ENCODE peak calls at places on chromosomes 3 and 15, in four cellular contexts. A, T, Z and I are unnamed samples.

GRCh38 chr15:33608714-33609113 is 297.9 kb downstream of the RYR3 start:
- DNase-seq in T (peak; percentile 3), Z (no peak), A (no peak), I (no peak)

GRCh38 chr3:42092006-42092405 is 849 bp downstream of the TRAK1 start:
- DNase-seq in T (no peak), A (no peak), Z (no peak), I (no peak)

GRCh38 chr15:61033938-61034792 is 194.9 kb downstream of the RORA start:
- DNase-seq in Z (no peak), A (no peak), T (no peak), I (no peak)

GRCh38 chr15:74383286-74383685 is 15.8 kb upstream of the CYP11A1 start:
- DNase-seq in Z (no peak), A (no peak), T (no peak), I (no peak)

GRCh38 chr3:13379191-13379830 is 40.8 kb downstream of the NUP210 start:
- DNase-seq in A (no peak), Z (no peak), T (no peak), I (no peak)

GRCh38 chr15:39529457-39529856 is 51.4 kb upstream of the THBS1 start:
- DNase-seq in T (no peak), Z (no peak), A (no peak), I (no peak)

GRCh38 chr3:135966349-135966695 is 794 bp downstream of the PPP2R3A start:
- DNase-seq in T (no peak), Z (no peak), A (no peak), I (no peak)

GRCh38 chr3:20056727-20057611 is 16.7 kb downstream of the KAT2B start:
- DNase-seq in T (no peak), Z (no peak), A (no peak), I (no peak)

GRCh38 chr3:58742239-58742638 is 75.7 kb upstream of the FAM3D start:
- DNase-seq in Z (no peak), A (no peak), T (no peak), I (no peak)

GRCh38 chr15:41501961-41502786 is 8.5 kb downstream of the ITPKA start:
- DNase-seq in A (no peak), Z (no peak), T (no peak), I (no peak)

GRCh38 chr15:71278989-71279756 is 163.9 kb downstream of the THSD4 start:
- DNase-seq in A (no peak), T (peak; percentile 72), Z (no peak), I (no peak)

GRCh38 chr3:108153451-108153981 is 62.7 kb upstream of the CD47 start:
- DNase-seq in T (peak; percentile 37), A (peak; percentile 30), Z (no peak), I (peak; percentile 64)

GRCh38 chr3:30655187-30655812 is 48.9 kb downstream of the TGFBR2 start:
- DNase-seq in T (no peak), A (no peak), Z (peak; percentile 47), I (no peak)

GRCh38 chr3:153463895-153464294 is 301.9 kb downstream of the RAP2B start:
- DNase-seq in T (no peak), Z (peak; percentile 16), A (no peak), I (no peak)

GRCh38 chr3:99172736-99173657 is 271.5 kb upstream of the DCBLD2 start:
- DNase-seq in Z (peak; percentile 9), A (peak; percentile 11), T (peak; percentile 54), I (no peak)

GRCh38 chr15:52567886-52568568 is 803 bp downstream of the ARPP19 start:
- DNase-seq in T (peak; percentile 36), Z (no peak), A (peak; percentile 17), I (no peak)

GRCh38 chr3:130737622-130738021 is 9.0 kb downstream of the PIK3R4 start:
- DNase-seq in Z (no peak), T (no peak), A (no peak), I (no peak)

GRCh38 chr3:55588120-55588765 is 101.1 kb upstream of the WNT5A start:
- DNase-seq in T (no peak), Z (no peak), A (no peak), I (no peak)

GRCh38 chr3:191244242-191244867 is 45.3 kb downstream of the OSTN start:
- DNase-seq in T (peak; percentile 6), Z (no peak), A (no peak), I (no peak)

GRCh38 chr3:187066228-187066995 is 72.9 kb downstream of the RPL39L start:
- DNase-seq in T (peak; percentile 65), Z (no peak), A (peak; percentile 69), I (peak; percentile 49)

GRCh38 chr15:65884511-65884910 is 15.2 kb downstream of the RAB11A start:
- DNase-seq in Z (no peak), T (no peak), A (no peak), I (no peak)

DNA sequence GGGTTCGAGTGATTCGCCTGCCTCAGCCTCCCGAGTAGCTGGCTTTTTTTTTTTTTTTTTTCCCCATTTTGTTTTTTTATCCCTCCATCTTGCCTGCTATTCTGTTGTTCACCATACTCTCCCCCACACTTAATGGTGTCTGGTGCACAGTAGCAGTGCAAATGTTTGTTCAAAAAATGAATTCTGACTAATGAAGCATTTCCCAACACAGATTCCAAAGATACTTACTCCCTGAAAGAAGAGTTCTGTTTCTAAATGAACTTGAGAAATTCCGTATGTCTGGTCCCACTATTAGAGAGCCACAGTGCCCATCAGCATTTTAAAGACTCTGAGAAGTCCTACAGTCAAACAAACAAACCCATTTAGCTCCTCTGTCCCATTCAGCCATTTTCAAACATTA is 9.5 kb downstream of the EDEM1 start:
- DNase-seq in Z (no peak), A (no peak), T (no peak), I (no peak)
- TF ChIP-seq BRCA1 in Z (no peak), A (no peak), T (no peak), I (no peak)

GRCh38 chr3:23702198-23702597 is 103.6 kb upstream of the UBE2E1 start:
- DNase-seq in T (no peak), A (no peak), Z (no peak), I (no peak)
- TF ChIP-seq BRCA1 in T (no peak), A (no peak), Z (no peak), I (no peak)

DNA sequence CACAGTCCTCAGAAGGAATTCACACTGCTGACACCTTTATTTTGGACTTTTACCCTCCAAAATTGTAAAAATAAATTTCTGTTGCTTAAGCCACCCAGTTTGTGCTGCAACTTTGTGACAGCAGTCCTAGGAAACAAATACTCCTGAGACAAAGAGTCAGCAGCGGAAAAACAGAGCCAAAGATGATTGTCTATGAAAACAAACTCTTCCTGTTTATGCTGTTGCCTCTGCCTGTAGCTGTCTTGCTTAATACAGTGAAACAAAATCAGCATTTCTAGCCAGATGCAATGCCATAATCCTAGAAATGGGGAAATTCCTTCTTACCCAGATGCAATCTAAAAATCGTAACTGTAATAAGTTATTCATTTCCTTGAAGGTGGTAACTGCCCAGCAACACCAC is 387.6 kb upstream of the ATP11B start:
- DNase-seq in A (no peak), Z (no peak), T (no peak), I (no peak)
- TF ChIP-seq BRCA1 in A (no peak), Z (no peak), T (no peak), I (no peak)

DNA sequence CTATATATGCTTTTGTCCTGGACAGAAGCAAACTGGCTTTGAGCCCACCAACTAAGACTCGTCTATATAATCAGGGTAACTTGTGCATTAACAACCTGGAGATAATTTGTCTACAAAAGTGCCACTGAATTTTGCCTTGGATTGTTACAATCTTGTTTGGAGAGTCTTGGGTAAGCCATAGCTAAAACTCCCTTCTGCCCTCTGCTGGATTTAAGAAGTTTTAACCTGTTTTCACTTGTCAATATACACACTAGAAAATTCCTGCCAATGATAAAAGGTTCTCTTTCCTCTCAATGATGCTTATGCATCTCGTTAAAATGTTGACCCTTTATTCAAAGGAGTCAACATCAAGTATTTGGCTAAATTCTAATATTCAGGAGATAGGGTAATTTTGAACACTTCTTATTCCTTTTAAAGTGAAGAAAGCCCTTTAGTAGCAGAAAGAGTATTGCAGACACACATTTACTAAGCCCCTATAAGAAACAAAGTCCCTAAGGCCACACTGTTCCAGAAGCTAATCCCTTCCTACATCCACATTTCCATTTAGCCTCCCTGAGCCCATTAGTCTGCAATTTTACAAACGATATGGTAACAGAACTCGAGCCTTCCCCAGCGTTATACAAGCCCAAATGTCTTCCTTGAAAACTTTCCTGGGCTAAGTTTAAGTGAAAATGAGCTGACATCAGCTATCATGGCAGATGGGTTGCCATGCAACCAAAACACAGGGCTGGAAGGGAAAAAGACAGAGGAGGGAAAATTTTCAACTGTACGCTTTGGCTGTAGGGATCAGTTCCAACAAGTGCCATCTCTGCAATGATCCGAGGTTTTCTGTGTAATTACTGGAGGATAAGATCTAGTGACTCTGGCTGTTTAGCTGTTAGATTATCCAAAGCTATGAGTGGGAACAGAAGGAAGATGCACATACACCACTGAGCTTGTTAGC is 75.9 kb upstream of the FGF12 start:
- DNase-seq in Z (no peak), A (peak; percentile 34), T (peak; percentile 27), I (no peak)
- TF ChIP-seq BRCA1 in Z (no peak), A (no peak), T (no peak), I (no peak)

DNA sequence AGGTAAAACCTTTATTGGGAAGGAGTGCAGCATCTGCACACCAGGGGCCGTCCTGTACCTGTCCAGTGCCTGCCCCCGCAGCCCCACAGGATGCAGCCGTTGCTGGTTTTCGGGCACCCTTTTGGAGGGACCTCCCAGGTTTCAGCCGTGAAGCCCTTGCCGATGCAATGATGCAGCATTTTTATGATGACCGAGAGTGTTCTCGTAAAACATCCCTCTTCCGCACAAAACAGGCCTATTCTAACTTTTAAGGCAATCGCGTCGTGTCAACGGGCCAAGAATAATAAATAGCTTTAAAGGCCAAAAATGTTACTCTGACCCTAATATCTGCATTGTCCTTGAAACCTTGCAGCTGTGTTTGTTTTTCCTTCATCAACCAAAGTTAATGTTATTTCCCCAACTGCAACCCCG is 126.1 kb downstream of the LRRK1 start:
- DNase-seq in A (no peak), T (no peak), Z (no peak), I (no peak)
- TF ChIP-seq BRCA1 in A (no peak), T (no peak), Z (no peak), I (no peak)

GRCh38 chr3:179324270-179324754 is 1.5 kb downstream of the ZNF639 start:
- DNase-seq in T (no peak), Z (no peak), A (peak; percentile 55), I (no peak)
- TF ChIP-seq BRCA1 in T (no peak), Z (no peak), A (no peak), I (no peak)